ENCODE peak calls at places on chromosome 19, in eight cellular contexts. M is cardiac muscle cell; T is activated T-cell treated with anti-CD3 and anti-CD28 coated beads for 4 hours; K is Peyer's patch; O is stimulated activated CD8-positive, alpha-beta memory T cell treated with anti-CD3 and anti-CD28 coated beads, Interleukin-4, amount 100 ng/mL, for 48 hours; H is NCI-H2227 treated with DMSO at 0.1 percent for 48 hours; A is thoracic aorta; S is progenitor cell of endocrine pancreas. P is an unnamed sample.

GRCh38 chr19:40807147-40808020 is 8.4 kb downstream of the EGLN2 start:
- DNase-seq in S (no peak), A (no peak), T (no peak), K (no peak), O (no peak), H (no peak), M (peak), P (no peak)

GRCh38 chr19:56403764-56404704 is at the start of gene ZNF583:
- DNase-seq in O (peak), M (peak), A (peak), S (peak), T (peak), H (peak), K (peak), P (peak)

GRCh38 chr19:44653977-44654784 is 10.5 kb downstream of the PVR start:
- DNase-seq in S (peak), O (peak), M (peak), T (peak), H (no peak), K (peak), A (no peak), P (no peak)

GRCh38 chr19:2491130-2491801 is 15.3 kb downstream of the GADD45B start:
- DNase-seq in K (no peak), M (no peak), A (no peak), O (no peak), S (no peak), H (no peak), T (no peak), P (peak)

GRCh38 chr19:12984683-12985048 is 10.6 kb upstream of the NFIX start:
- DNase-seq in O (no peak), A (no peak), H (no peak), K (no peak), S (no peak), T (no peak), M (no peak), P (no peak)

GRCh38 chr19:53041366-53041765 is 3.2 kb upstream of the ERVV-2 start:
- DNase-seq in K (no peak), H (no peak), A (no peak), M (no peak), O (no peak), S (no peak), T (no peak), P (no peak)

GRCh38 chr19:46574533-46574932 is 26.6 kb upstream of the CALM3 start:
- DNase-seq in O (peak), A (no peak), M (no peak), H (peak), T (peak), K (no peak), S (no peak), P (no peak)

GRCh38 chr19:37148214-37148613 is 24.3 kb downstream of the ZNF585A start:
- DNase-seq in S (no peak), O (no peak), M (no peak), K (no peak), A (no peak), T (no peak), H (no peak), P (no peak)

GRCh38 chr19:2127758-2128157 is 23.6 kb downstream of the AP3D1 start:
- DNase-seq in K (no peak), T (no peak), S (no peak), A (no peak), O (no peak), H (peak), M (no peak), P (no peak)

GRCh38 chr19:46786236-46787039 is 2.0 kb downstream of the SLC1A5 start:
- DNase-seq in K (peak), A (no peak), T (peak), O (peak), M (peak), S (no peak), H (no peak), P (peak)

GRCh38 chr19:55228403-55229031 is at the start of gene TMEM86B:
- DNase-seq in A (no peak), S (no peak), T (no peak), O (no peak), M (no peak), H (no peak), K (no peak), P (no peak)

GRCh38 chr19:31378404-31378803 is 29.2 kb upstream of the TSHZ3 start:
- DNase-seq in M (no peak), T (no peak), H (no peak), O (no peak), S (no peak), A (no peak), K (no peak), P (no peak)

GRCh38 chr19:1265611-1266115 is 3.5 kb upstream of the CIRBP start:
- DNase-seq in M (no peak), T (no peak), O (peak), A (peak), S (no peak), K (peak), H (no peak), P (no peak)

GRCh38 chr19:35380450-35381124 is 9.7 kb downstream of the GPR42 start:
- DNase-seq in S (no peak), H (no peak), A (no peak), O (no peak), K (no peak), M (peak), T (no peak), P (peak)

GRCh38 chr19:45421953-45422498 is 1.7 kb downstream of the ERCC1 start:
- DNase-seq in S (no peak), T (no peak), M (no peak), H (no peak), O (no peak), A (no peak), K (no peak), P (no peak)

GRCh38 chr19:7505682-7506384 is 10.1 kb upstream of the ZNF358 start:
- DNase-seq in A (no peak), S (no peak), H (no peak), O (peak), T (no peak), M (peak), K (no peak), P (peak)

GRCh38 chr19:17525141-17525540 is 13.7 kb downstream of the PGLS start:
- DNase-seq in S (no peak), K (no peak), A (no peak), T (no peak), H (no peak), O (no peak), M (no peak), P (no peak)

GRCh38 chr19:16673226-16673625 is 12.3 kb downstream of the TMEM38A start:
- DNase-seq in S (no peak), H (no peak), T (no peak), M (no peak), O (no peak), K (no peak), A (no peak), P (no peak)

GRCh38 chr19:370641-371330 is 26.2 kb upstream of the MIER2 start:
- DNase-seq in M (no peak), K (no peak), O (no peak), A (no peak), H (no peak), T (no peak), S (peak), P (peak)

GRCh38 chr19:52336976-52337375 is 933 bp downstream of the ZNF610 start:
- DNase-seq in A (no peak), T (no peak), S (no peak), M (no peak), K (no peak), H (no peak), O (no peak), P (no peak)

GRCh38 chr19:55673465-55673864 is 1.6 kb upstream of the EPN1 start:
- DNase-seq in M (no peak), O (no peak), S (no peak), A (no peak), T (no peak), H (peak), K (no peak), P (no peak)

GRCh38 chr19:28736528-28736927 is 476.4 kb downstream of the UQCRFS1 start:
- DNase-seq in M (no peak), S (no peak), H (peak), A (no peak), T (no peak), O (no peak), K (no peak), P (no peak)

GRCh38 chr19:29779921-29780320 is 31.9 kb upstream of the CCNE1 start:
- DNase-seq in A (no peak), S (no peak), T (no peak), H (no peak), M (peak), O (no peak), K (no peak), P (no peak)

GRCh38 chr19:17124025-17124424 is 48.4 kb downstream of the MYO9B start:
- DNase-seq in K (no peak), O (no peak), S (no peak), H (no peak), A (no peak), M (no peak), T (no peak), P (no peak)

GRCh38 chr19:5115771-5116202 is 146.9 kb downstream of the KDM4B start:
- DNase-seq in M (no peak), T (no peak), S (no peak), H (no peak), O (no peak), A (no peak), K (no peak), P (no peak)